ENCODE peak calls at places on chromosomes 16 and 17, in five cellular contexts. O is esophagus squamous epithelium; U is CD8-positive, alpha-beta T cell; Y is sigmoid colon; R is H1. B is an unnamed sample.

GRCh38 chr16:31352344-31353115 is 2.4 kb upstream of the ITGAX start:
- DNase-seq in U (no peak), O (no peak), R (no peak), Y (peak), B (no peak)

GRCh38 chr17:82835766-82836512 is 3.9 kb downstream of the ZNF750 start:
- DNase-seq in O (no peak), R (no peak), Y (peak), U (no peak), B (no peak)

GRCh38 chr16:726438-727290 is at the start of the genes CCDC78 and HAGHL:
- DNase-seq in U (peak), O (no peak), R (no peak), Y (peak), B (peak)

GRCh38 chr16:48041861-48042435 is 113.8 kb downstream of the ABCC12 start:
- DNase-seq in U (no peak), R (no peak), O (no peak), Y (no peak), B (no peak)

GRCh38 chr17:35895602-35896001 is 15.4 kb upstream of the CCL5 start:
- DNase-seq in Y (no peak), U (no peak), O (no peak), R (no peak), B (no peak)

GRCh38 chr17:45433136-45433535 is 466 bp upstream of the ARHGAP27 start:
- DNase-seq in Y (no peak), R (no peak), O (no peak), U (no peak), B (no peak)

GRCh38 chr17:74820037-74820436 is 39.6 kb downstream of the GRIN2C start:
- DNase-seq in Y (no peak), O (no peak), R (no peak), U (no peak), B (no peak)

GRCh38 chr16:58511933-58512815 is 3.1 kb upstream of the SETD6 start:
- DNase-seq in R (peak), U (peak), O (no peak), Y (peak), B (peak)

GRCh38 chr16:67104061-67104460 is 5.7 kb upstream of the PHAF1 start:
- DNase-seq in O (no peak), U (no peak), R (no peak), Y (no peak), B (no peak)

GRCh38 chr17:75450270-75450669 is 6.2 kb upstream of the TMEM94 start:
- DNase-seq in O (no peak), U (no peak), Y (no peak), R (no peak), B (no peak)

GRCh38 chr16:21720533-21720932 is 56.8 kb downstream of the OTOA start:
- DNase-seq in Y (no peak), O (no peak), R (no peak), U (no peak), B (no peak)

GRCh38 chr16:79792952-79793351 is 192.4 kb upstream of the MAF start:
- DNase-seq in O (no peak), R (no peak), U (no peak), Y (no peak), B (no peak)

GRCh38 chr17:73765824-73766563 is 121.7 kb upstream of the SDK2 start:
- DNase-seq in Y (no peak), O (no peak), R (no peak), U (no peak), B (no peak)

GRCh38 chr17:61000911-61001310 is 323.3 kb downstream of the BCAS3 start:
- DNase-seq in Y (no peak), U (no peak), R (no peak), O (no peak), B (no peak)

GRCh38 chr16:26987631-26988030 is 79.1 kb upstream of the C16orf82 start:
- DNase-seq in U (no peak), Y (no peak), R (no peak), O (no peak), B (no peak)

GRCh38 chr17:28912281-28912937 is 9.5 kb upstream of the DHRS13 start:
- DNase-seq in O (no peak), R (no peak), Y (no peak), U (peak), B (no peak)

GRCh38 chr17:4331614-4332013 is 34.9 kb downstream of the UBE2G1 start:
- DNase-seq in R (no peak), U (no peak), Y (no peak), O (no peak), B (no peak)

GRCh38 chr17:16352838-16353701 is at the start of gene CENPV:
- DNase-seq in U (peak), Y (peak), O (no peak), R (peak), B (peak)

GRCh38 chr17:19244796-19245195 is 7.6 kb downstream of the EPN2 start:
- DNase-seq in R (no peak), Y (peak), U (no peak), O (no peak), B (no peak)

GRCh38 chr17:31494259-31495048 is 103.0 kb downstream of the RAB11FIP4 start:
- DNase-seq in Y (no peak), O (no peak), U (peak), R (no peak), B (peak)

GRCh38 chr16:84891149-84891795 is 71.5 kb downstream of the CRISPLD2 start:
- DNase-seq in Y (no peak), O (no peak), R (no peak), U (no peak), B (no peak)

GRCh38 chr17:31078290-31078689 is 16.5 kb upstream of the NF1 start:
- DNase-seq in O (no peak), Y (no peak), R (no peak), U (no peak), B (no peak)

GRCh38 chr16:8936421-8936820 is 27.3 kb downstream of the USP7 start:
- DNase-seq in Y (no peak), R (peak), U (peak), O (no peak), B (peak)

GRCh38 chr17:58786586-58787295 is 31.1 kb downstream of the PPM1E start:
- DNase-seq in Y (no peak), U (no peak), R (no peak), O (no peak), B (no peak)

GRCh38 chr17:72614476-72614870 is 478.0 kb downstream of the SLC39A11 start:
- DNase-seq in O (no peak), R (no peak), Y (no peak), U (no peak), B (no peak)

GRCh38 chr17:55440391-55440790 is 18.8 kb upstream of the MMD start:
- DNase-seq in U (no peak), O (no peak), Y (no peak), R (no peak), B (no peak)

DNA sequence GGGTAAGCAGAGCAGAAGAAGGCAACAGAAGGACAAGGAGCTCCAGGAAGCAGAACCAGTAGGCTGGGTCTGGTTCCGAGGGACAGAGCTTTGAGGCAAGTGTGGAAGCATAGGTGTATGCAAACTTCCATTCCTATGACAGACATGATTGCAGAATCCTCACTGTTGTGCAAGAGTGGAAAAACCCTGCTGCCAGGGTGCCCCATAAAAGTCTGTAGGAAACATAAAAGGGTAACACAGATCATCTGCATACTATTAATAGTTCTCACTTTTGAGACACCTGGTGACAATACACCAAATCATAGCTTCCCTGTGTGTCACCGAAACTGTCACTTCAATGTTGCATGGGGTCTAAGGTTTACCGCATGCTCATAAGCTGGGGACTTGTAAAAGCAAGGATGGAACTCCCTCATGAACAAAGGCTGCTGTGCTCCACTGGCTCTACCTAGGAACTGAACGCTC is 39.7 kb downstream of the ARHGAP17 start:
- DNase-seq in O (no peak), U (no peak), R (no peak), Y (no peak), B (no peak)
- H3K27ac ChIP-seq in O (no peak), U (no peak), R (no peak), Y (no peak), B (no peak)

DNA sequence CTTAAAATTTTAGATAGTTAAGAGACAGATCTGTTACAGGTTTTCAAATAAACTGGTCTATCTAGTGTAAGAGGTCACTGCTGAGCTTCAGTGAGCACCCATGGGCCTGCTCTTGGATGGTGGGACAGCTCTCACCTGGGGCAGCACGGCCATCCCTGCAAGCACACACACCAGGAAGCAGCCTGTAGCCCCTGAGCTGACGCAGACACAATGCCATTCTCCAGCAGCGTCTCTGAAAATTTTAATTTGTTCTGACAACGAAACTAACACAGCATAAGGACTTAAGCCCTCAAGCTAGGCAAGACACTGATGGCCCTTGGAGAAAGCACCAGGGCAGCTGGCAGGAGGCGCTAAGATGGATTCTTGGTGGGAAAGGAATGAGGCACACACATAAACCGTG is 2.7 kb upstream of the LIMD2 start:
- DNase-seq in O (no peak), U (no peak), Y (no peak), R (no peak), B (no peak)
- H3K4me3 ChIP-seq in O (no peak), U (peak), Y (no peak), R (no peak), B (peak)

DNA sequence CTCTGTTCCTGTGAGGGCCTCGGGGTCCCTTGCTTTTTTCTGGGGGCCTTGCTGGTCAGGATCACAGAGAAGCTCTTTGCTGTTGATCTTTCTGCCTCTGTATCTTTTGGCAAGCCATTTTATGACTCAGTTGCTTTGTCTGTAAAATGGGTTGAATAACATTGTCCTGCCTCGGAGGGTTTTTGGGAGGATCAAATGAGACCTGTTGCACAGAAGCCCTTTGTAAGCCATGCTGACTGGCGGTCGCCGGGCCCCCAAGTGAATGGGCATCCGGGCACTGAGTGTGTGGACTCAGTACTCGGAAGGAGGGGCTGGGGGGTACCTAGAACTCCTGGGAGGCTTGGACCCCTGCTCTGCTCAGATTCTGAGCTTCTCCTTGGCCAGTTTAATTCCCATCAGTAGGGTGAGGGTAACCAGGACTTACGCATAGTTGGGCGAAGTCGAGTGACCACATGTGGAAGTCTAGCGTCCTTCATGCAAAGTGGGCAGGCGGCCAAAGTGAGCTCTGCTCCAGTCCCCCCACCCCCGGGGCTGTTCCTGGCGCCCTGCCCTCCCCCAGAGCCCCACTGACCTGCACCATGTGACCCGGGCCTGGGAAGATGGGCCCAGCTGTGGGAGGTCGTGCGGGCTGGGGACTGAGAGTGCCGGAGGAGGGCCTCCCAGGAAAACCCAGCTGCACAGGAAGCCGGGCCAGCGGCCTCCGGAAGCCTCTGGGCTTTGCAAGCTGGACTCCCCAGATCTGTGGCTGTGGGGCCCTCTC is 284.0 kb downstream of the SEC14L1 start:
- DNase-seq in R (no peak), U (no peak), O (no peak), Y (peak), B (no peak)
- H3K27ac ChIP-seq in R (peak), U (no peak), O (peak), Y (peak), B (peak)

GRCh38 chr16:3243882-3244281 is 8.9 kb upstream of the ZNF200 start:
- DNase-seq in O (no peak), U (no peak), R (no peak), Y (no peak), B (no peak)

GRCh38 chr16:3249020-3249419 is 7.4 kb downstream of the MEFV start:
- DNase-seq in Y (no peak), U (no peak), O (no peak), R (no peak), B (no peak)

GRCh38 chr16:3246876-3247275 is 9.6 kb downstream of the MEFV start:
- DNase-seq in O (no peak), Y (no peak), R (no peak), U (no peak), B (no peak)

GRCh38 chr16:3248596-3248995 is 7.8 kb downstream of the MEFV start:
- DNase-seq in O (no peak), U (no peak), Y (no peak), R (no peak), B (no peak)

GRCh38 chr16:3246002-3246401 is 10.4 kb downstream of the MEFV start:
- DNase-seq in R (no peak), U (no peak), O (no peak), Y (no peak), B (no peak)
- H3K4me3 ChIP-seq in R (no peak), U (no peak), O (no peak), Y (no peak), B (no peak)

GRCh38 chr17:63552211-63552610 is 1.9 kb downstream of the DCAF7 start:
- DNase-seq in O (no peak), U (no peak), R (no peak), Y (no peak), B (no peak)

GRCh38 chr17:63549946-63550815 is at the start of gene DCAF7:
- DNase-seq in Y (peak), O (peak), R (peak), U (peak), B (peak)

GRCh38 chr17:63547083-63547523 is 3.2 kb upstream of the DCAF7 start:
- DNase-seq in O (no peak), R (no peak), Y (no peak), U (no peak), B (no peak)

GRCh38 chr17:63549289-63549945 is 860 bp upstream of the DCAF7 start:
- DNase-seq in O (no peak), U (no peak), R (no peak), Y (no peak), B (no peak)

GRCh38 chr17:63550816-63551639 is 751 bp downstream of the DCAF7 start:
- DNase-seq in O (no peak), R (no peak), Y (no peak), U (no peak), B (no peak)
- H3K27ac ChIP-seq in O (peak), R (peak), Y (peak), U (peak), B (peak)

GRCh38 chr16:77043076-77043475 is 147.9 kb upstream of the MON1B start:
- DNase-seq in O (no peak), Y (no peak), U (no peak), R (no peak), B (peak)
- H3K4me3 ChIP-seq in O (no peak), Y (no peak), U (no peak), R (no peak), B (no peak)

DNA sequence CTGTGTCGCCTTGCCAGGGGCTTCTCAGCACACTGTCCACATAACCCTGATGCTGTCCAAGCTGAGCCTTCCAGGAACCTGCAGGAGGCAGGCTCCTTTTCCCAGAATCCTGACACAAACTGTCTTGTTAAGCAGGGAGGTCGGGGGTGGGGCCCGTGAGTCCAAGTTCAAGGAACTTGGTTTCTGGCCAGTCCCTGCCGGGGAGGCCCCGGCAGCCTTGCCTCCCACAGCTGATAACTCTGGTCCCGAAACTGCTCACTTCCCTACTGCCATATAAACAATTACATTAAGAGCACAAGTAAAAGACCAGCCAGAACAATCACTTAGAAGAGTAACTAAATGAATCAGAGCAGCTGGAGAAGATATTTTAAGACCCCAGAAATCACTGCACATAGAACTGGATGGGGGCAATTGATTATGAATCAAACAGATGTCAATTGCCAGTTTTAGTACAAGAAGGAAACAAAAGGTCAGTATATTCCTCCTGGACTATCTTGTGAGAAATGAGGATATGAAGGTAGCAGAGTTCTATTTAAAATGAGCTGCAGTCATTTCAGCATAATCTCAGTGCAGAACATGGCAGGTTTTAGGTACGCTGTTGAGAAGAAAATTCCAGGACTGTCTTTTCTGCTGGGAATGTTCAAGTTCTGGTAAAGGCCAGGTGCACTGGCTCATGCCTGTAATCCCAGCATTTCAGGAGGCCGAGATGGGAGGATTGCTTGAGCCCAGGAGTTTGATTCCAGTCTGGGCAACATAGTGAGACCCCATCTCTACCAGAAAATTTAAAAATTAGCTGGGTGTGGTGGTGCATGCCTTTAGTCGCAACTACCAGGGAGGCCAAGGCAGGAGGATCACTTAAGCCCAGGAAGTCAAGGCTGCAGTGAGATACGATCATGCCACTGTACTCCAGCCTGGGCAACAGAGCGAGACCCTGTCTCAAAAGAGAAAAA is 169.8 kb downstream of the PITPNC1 start:
- DNase-seq in Y (peak), U (no peak), O (no peak), R (no peak), B (no peak)
- H3K27ac ChIP-seq in Y (no peak), U (no peak), O (no peak), R (no peak), B (no peak)

B was measured in CD4-positive, CD25-positive, alpha-beta regulatory T cell.